ENCODE peak calls at places on chromosomes 2 and 18, in six cellular contexts. S is left ventricle myocardium inferior; M is right atrium auricular region; K is IMR-90; U is CD8-positive, alpha-beta T cell; R is retinal pigment epithelial cell. G is an unnamed sample.

GRCh38 chr2:44719564-44719963 is 221.9 kb upstream of the SIX3 start:
- DNase-seq in U (no peak), R (no peak), K (no peak), S (no peak), M (no peak), G (no peak)

GRCh38 chr18:13229021-13229671 is 10.6 kb downstream of the LDLRAD4 start:
- DNase-seq in R (no peak), K (no peak), U (no peak), S (no peak), M (no peak), G (no peak)

GRCh38 chr2:218997730-218998129 is 4.5 kb upstream of the CRYBA2 start:
- DNase-seq in K (no peak), U (no peak), R (no peak), M (no peak), S (no peak), G (no peak)

GRCh38 chr2:4828682-4829374 is 863.4 kb upstream of the SOX11 start:
- DNase-seq in K (no peak), S (no peak), R (no peak), U (no peak), M (no peak), G (no peak)

GRCh38 chr2:188978291-188979081 is 4.3 kb downstream of the COL3A1 start:
- DNase-seq in S (no peak), M (no peak), U (no peak), R (no peak), K (peak), G (no peak)

GRCh38 chr2:237315170-237315880 is 98.6 kb downstream of the COL6A3 start:
- DNase-seq in U (no peak), S (peak), R (peak), K (peak), M (peak), G (peak)

GRCh38 chr2:156649596-156649995 is 213.4 kb downstream of the GPD2 start:
- DNase-seq in U (no peak), S (peak), M (no peak), K (no peak), R (peak), G (no peak)

GRCh38 chr2:31124904-31125303 is 13.3 kb downstream of the GALNT14 start:
- DNase-seq in R (no peak), K (no peak), S (no peak), U (no peak), M (no peak), G (no peak)

GRCh38 chr2:143473206-143473605 is 344.0 kb downstream of the ARHGAP15 start:
- DNase-seq in S (no peak), U (no peak), K (peak), R (no peak), M (no peak), G (no peak)

GRCh38 chr18:40868110-40868858 is 1086.8 kb upstream of the PIK3C3 start:
- DNase-seq in S (no peak), R (no peak), U (no peak), K (peak), M (no peak), G (no peak)

GRCh38 chr2:29420484-29420883 is 305.3 kb downstream of the CLIP4 start:
- DNase-seq in M (no peak), U (no peak), R (no peak), S (no peak), K (no peak), G (no peak)

GRCh38 chr2:2550856-2551255 is 219.8 kb upstream of the MYT1L start:
- DNase-seq in U (no peak), R (no peak), M (no peak), S (no peak), K (no peak), G (no peak)

GRCh38 chr2:240998706-240999000 is 235 bp downstream of the SNED1 start:
- DNase-seq in M (no peak), U (no peak), K (no peak), R (no peak), S (no peak), G (no peak)

GRCh38 chr18:10030816-10031541 is 117.2 kb downstream of the VAPA start:
- DNase-seq in M (no peak), S (no peak), R (no peak), K (no peak), U (no peak), G (no peak)

GRCh38 chr18:55419132-55419938 is 168.7 kb downstream of the TCF4 start:
- DNase-seq in K (peak), M (no peak), U (no peak), R (no peak), S (no peak), G (no peak)

GRCh38 chr2:206274434-206275273 is at the start of gene ZDBF2:
- DNase-seq in R (no peak), M (no peak), U (peak), S (peak), K (peak), G (peak)

GRCh38 chr2:26088038-26088643 is 54.3 kb downstream of the RAB10 start:
- DNase-seq in R (no peak), S (no peak), M (no peak), K (peak), U (peak), G (no peak)

GRCh38 chr2:179438653-179439052 is 174.0 kb upstream of the SESTD1 start:
- DNase-seq in R (no peak), S (no peak), M (no peak), U (no peak), K (no peak), G (no peak)

GRCh38 chr2:179443175-179443574 is 178.5 kb upstream of the SESTD1 start:
- DNase-seq in S (peak), R (no peak), K (no peak), U (no peak), M (peak), G (no peak)

GRCh38 chr2:179441551-179441950 is 176.9 kb upstream of the SESTD1 start:
- DNase-seq in R (no peak), U (no peak), M (no peak), S (no peak), K (no peak), G (no peak)

GRCh38 chr2:179444056-179444455 is 179.4 kb upstream of the SESTD1 start:
- DNase-seq in R (no peak), S (no peak), M (no peak), K (peak), U (no peak), G (no peak)

GRCh38 chr2:179440642-179441251 is 176.1 kb upstream of the SESTD1 start:
- DNase-seq in S (no peak), U (no peak), M (no peak), K (peak), R (no peak), G (no peak)
- TF ChIP-seq CTCF in S (peak), U (peak), M (peak), K (peak), R (peak), G (peak)

DNA sequence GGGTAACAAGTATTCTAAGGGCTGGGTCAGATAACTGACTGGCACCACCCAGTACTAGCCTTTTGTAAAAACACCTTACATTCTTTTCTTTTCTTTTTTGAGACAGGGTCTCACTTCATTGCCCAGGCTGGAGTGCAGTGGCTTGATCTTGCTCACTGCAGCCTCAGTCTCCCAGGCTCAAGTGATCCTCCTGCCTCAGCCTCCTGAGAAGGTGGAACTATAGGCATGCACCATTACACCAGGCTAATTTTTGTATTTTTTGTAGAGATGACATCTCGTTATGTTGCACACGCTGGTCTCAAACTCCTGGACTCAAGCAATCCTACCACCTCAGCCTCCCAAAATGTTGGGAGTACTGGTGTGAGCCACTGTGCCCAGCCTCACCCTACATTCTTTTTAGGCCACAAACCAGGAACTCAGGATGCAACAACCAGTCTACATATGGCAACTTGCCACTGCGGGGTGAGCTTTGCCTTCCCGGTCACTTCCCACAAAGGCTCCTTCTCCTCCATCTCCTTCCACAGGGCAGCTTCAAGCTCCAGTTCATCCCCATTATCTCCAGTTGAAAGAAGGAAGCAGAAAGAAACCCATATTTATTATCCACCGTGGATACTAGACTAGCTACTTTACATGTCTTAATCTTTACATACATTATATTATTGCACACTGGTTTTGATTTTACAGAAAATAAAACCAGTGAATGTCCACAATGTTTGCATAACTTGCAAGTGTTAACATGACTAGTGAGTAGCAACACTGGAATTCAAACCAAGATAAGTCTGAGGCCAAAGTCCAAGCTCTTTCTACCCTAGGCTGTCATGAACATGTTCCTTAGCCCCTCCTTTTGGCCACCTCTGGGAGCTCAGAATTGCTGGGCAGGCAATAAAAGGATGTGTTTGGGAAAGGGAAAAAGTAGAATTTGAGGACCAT is 23.7 kb upstream of the AP1S3 start:
- DNase-seq in S (no peak), U (no peak), K (peak), M (no peak), R (peak), G (no peak)
- TF ChIP-seq CTCF in S (no peak), U (no peak), K (no peak), M (no peak), R (peak), G (no peak)

GRCh38 chr2:12606472-12607000 is 110.2 kb upstream of the TRIB2 start:
- DNase-seq in S (no peak), R (no peak), U (no peak), K (peak), M (no peak), G (no peak)
- TF ChIP-seq CTCF in S (peak), R (peak), U (no peak), K (peak), M (no peak), G (no peak)

DNA sequence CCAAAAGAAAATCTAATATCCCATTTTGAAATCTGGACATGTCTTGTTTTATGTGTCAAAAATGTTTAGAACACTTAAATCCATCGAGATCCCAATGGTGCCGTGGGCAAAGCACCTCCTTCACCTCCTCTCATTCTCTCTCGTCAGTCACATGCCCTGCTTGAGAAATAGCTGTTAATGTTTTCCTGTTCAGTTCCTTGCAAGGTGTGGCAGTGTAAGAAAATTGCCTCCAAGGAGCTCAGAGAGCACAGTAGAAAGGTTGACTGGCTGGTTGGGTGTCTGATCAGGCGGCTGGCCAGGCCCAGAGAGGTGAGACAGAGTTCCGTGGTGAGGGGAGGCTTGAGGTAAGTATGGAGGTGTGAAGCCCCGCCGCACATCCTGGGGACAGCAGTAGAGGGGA is 210.2 kb downstream of the TSN start:
- DNase-seq in U (no peak), M (no peak), K (no peak), R (no peak), S (no peak), G (no peak)
- TF ChIP-seq CTCF in U (no peak), M (no peak), K (no peak), R (no peak), S (no peak), G (no peak)

GRCh38 chr2:62787381-62787780 is 81.9 kb downstream of the EHBP1 start:
- DNase-seq in R (peak), K (peak), S (no peak), U (no peak), M (no peak), G (no peak)
- TF ChIP-seq CTCF in R (peak), K (peak), S (peak), U (no peak), M (no peak), G (peak)

GRCh38 chr2:61543062-61543461 is 4.9 kb upstream of the XPO1 start:
- DNase-seq in K (no peak), M (no peak), S (no peak), U (no peak), R (no peak), G (no peak)
- TF ChIP-seq CTCF in K (no peak), M (no peak), S (no peak), U (no peak), R (peak), G (no peak)

GRCh38 chr2:176087330-176088047 is 3.7 kb upstream of the EVX2 start:
- DNase-seq in U (no peak), R (no peak), M (no peak), K (no peak), S (no peak), G (no peak)

GRCh38 chr2:176085120-176085788 is 1.5 kb upstream of the EVX2 start:
- DNase-seq in R (no peak), U (peak), M (no peak), S (no peak), K (no peak), G (no peak)

GRCh38 chr2:176088048-176088936 is 4.2 kb upstream of the HOXD13 start:
- DNase-seq in M (no peak), U (no peak), R (no peak), S (peak), K (peak), G (peak)

GRCh38 chr2:176084629-176085119 is 912 bp upstream of the EVX2 start:
- DNase-seq in M (no peak), R (no peak), U (no peak), K (no peak), S (no peak), G (no peak)

DNA sequence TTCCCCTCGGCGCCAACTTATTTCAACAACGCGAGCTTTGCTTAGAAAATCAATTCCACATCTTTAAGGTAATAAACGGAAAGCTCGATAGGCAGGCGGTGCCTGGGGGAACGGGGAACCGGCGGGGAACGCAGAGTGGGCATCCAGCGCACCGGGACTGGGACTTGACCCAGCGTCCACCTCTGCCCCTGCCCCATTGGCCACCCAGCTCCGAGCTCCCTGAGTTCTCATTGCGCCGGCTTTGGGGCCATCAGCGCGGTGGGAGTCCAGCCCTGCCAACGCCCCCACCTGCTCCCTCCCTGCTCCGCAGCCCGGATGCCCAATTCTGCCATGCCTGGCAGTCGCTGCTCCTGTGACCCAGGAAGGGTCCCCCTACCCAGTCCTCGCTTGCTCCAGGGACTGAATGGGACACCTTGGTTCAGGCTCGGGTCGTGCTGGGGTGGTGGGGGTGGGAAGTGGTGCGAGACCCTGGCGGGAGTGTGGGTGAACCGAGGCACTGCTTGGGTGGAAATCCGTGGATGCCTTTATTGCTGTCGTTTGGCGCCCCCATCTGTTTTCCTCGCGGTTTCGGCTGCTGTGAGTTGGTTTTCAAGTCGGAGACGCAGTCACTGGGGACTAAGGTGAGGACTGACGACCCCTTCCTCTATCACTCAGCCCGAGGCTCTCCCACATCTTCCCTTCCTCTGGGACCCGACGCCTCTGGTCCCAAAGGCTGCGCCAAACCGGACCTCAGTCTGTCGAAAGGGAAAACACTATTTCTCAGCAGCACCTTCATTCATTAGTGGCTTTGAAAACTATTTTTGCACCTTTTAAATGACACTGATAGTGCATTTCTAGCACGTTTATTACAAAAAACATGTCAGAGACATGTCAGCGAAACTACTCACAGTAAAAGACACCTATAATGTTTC is 2.4 kb upstream of the EVX2 start:
- DNase-seq in M (no peak), U (no peak), K (peak), R (no peak), S (no peak), G (no peak)
- TF ChIP-seq CTCF in M (no peak), U (no peak), K (peak), R (peak), S (peak), G (peak)

GRCh38 chr2:174611851-174612250 is 14.2 kb upstream of the WIPF1 start:
- DNase-seq in R (no peak), S (no peak), M (no peak), K (no peak), U (no peak), G (no peak)

GRCh38 chr2:174614261-174614660 is 16.7 kb upstream of the WIPF1 start:
- DNase-seq in K (peak), R (no peak), S (no peak), M (no peak), U (no peak), G (no peak)

GRCh38 chr2:174613545-174613944 is 15.9 kb upstream of the WIPF1 start:
- DNase-seq in M (no peak), R (no peak), K (no peak), S (no peak), U (no peak), G (no peak)

GRCh38 chr2:174611006-174611405 is 13.4 kb upstream of the WIPF1 start:
- DNase-seq in R (no peak), S (no peak), U (no peak), K (no peak), M (no peak), G (no peak)

DNA sequence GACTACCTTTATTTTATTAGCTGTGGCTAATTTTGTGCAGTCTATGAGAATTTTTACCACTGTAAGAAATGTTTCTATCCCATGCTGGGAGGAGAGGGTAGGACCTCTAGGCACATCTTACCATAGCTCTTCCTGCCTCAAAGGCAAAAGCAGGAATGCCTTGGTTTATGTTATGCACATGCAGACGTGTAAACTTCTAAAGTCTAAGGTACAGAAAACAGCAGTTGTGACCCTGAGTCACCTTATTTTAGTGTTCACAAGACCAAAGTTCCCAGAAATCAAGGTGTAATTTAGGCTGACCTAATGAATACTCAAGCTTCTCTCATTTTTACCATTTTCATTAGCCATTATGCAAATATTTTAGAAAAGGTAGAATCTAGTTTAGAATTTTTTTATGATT is 15.4 kb upstream of the WIPF1 start:
- DNase-seq in R (no peak), U (no peak), M (no peak), K (no peak), S (no peak), G (no peak)
- TF ChIP-seq CTCF in R (no peak), U (no peak), M (no peak), K (no peak), S (no peak), G (no peak)